ENCODE peak calls at places on chromosomes 2 and 18, in six cellular contexts. One of them, this sample, is unnamed.

GRCh38 chr2:162072181-162072702 is 1.8 kb downstream of the DPP4 start:
- ATAC-seq in HepG2: no peak
- ATAC-seq in upper lobe of left lung: no peak
- ATAC-seq in A549: no peak
- ATAC-seq in GM12878: peak; percentile 66
- ATAC-seq in K562: no peak
- ATAC-seq in this sample: no peak

GRCh38 chr18:74376523-74376922 is 60.9 kb downstream of the C18orf63 start:
- ATAC-seq in HepG2: no peak
- ATAC-seq in upper lobe of left lung: no peak
- ATAC-seq in A549: no peak
- ATAC-seq in GM12878: no peak
- ATAC-seq in K562: no peak
- ATAC-seq in this sample: no peak

GRCh38 chr18:46013484-46014189 is 46.5 kb upstream of the EPG5 start:
- ATAC-seq in HepG2: no peak
- ATAC-seq in upper lobe of left lung: no peak
- ATAC-seq in A549: no peak
- ATAC-seq in GM12878: peak; percentile 86
- ATAC-seq in K562: no peak
- ATAC-seq in this sample: no peak

GRCh38 chr2:199463708-199464613 is 6.2 kb upstream of the SATB2 start:
- ATAC-seq in HepG2: no peak
- ATAC-seq in upper lobe of left lung: no peak
- ATAC-seq in A549: no peak
- ATAC-seq in GM12878: no peak
- ATAC-seq in K562: no peak
- ATAC-seq in this sample: no peak

GRCh38 chr2:240646900-240647502 is 21.7 kb downstream of the GPR35 start:
- ATAC-seq in HepG2: no peak
- ATAC-seq in upper lobe of left lung: no peak
- ATAC-seq in A549: no peak
- ATAC-seq in GM12878: no peak
- ATAC-seq in K562: no peak
- ATAC-seq in this sample: no peak

GRCh38 chr18:37538526-37539205 is 26.9 kb downstream of the CELF4 start:
- ATAC-seq in HepG2: no peak
- ATAC-seq in upper lobe of left lung: no peak
- ATAC-seq in A549: no peak
- ATAC-seq in GM12878: no peak
- ATAC-seq in K562: no peak
- ATAC-seq in this sample: no peak

GRCh38 chr2:69034122-69034521 is 21.1 kb downstream of the ANTXR1 start:
- ATAC-seq in HepG2: no peak
- ATAC-seq in upper lobe of left lung: no peak
- ATAC-seq in A549: no peak
- ATAC-seq in GM12878: no peak
- ATAC-seq in K562: no peak
- ATAC-seq in this sample: no peak

GRCh38 chr2:161152302-161152701 is 7.9 kb upstream of the TANK start:
- ATAC-seq in HepG2: no peak
- ATAC-seq in upper lobe of left lung: no peak
- ATAC-seq in A549: no peak
- ATAC-seq in GM12878: no peak
- ATAC-seq in K562: no peak
- ATAC-seq in this sample: no peak

GRCh38 chr2:230362030-230362691 is 35.2 kb downstream of the SP140L start:
- ATAC-seq in HepG2: no peak
- ATAC-seq in upper lobe of left lung: no peak
- ATAC-seq in A549: no peak
- ATAC-seq in GM12878: no peak
- ATAC-seq in K562: no peak
- ATAC-seq in this sample: no peak

GRCh38 chr2:20551231-20551944 is 99.5 kb downstream of the HS1BP3 start:
- ATAC-seq in HepG2: no peak
- ATAC-seq in upper lobe of left lung: no peak
- ATAC-seq in A549: no peak
- ATAC-seq in GM12878: peak; percentile 24
- ATAC-seq in K562: no peak
- ATAC-seq in this sample: no peak

GRCh38 chr2:152228215-152228614 is 52.7 kb upstream of the STAM2 start:
- ATAC-seq in HepG2: no peak
- ATAC-seq in upper lobe of left lung: no peak
- ATAC-seq in A549: no peak
- ATAC-seq in GM12878: no peak
- ATAC-seq in K562: no peak
- ATAC-seq in this sample: peak; percentile 41

GRCh38 chr18:23573948-23574431 is 12.3 kb downstream of the NPC1 start:
- ATAC-seq in HepG2: no peak
- ATAC-seq in upper lobe of left lung: peak; percentile 85
- ATAC-seq in A549: peak; percentile 34
- ATAC-seq in GM12878: peak; percentile 57
- ATAC-seq in K562: peak; percentile 69
- ATAC-seq in this sample: no peak

GRCh38 chr2:105808418-105809098 is 63.8 kb downstream of the NCK2 start:
- ATAC-seq in HepG2: no peak
- ATAC-seq in upper lobe of left lung: no peak
- ATAC-seq in A549: no peak
- ATAC-seq in GM12878: no peak
- ATAC-seq in K562: no peak
- ATAC-seq in this sample: no peak

GRCh38 chr2:13414907-13415306 is 698.2 kb downstream of the TRIB2 start:
- ATAC-seq in HepG2: no peak
- ATAC-seq in upper lobe of left lung: no peak
- ATAC-seq in A549: no peak
- ATAC-seq in GM12878: no peak
- ATAC-seq in K562: no peak
- ATAC-seq in this sample: no peak

GRCh38 chr18:36625386-36625785 is 203.4 kb downstream of the TPGS2 start:
- ATAC-seq in HepG2: no peak
- ATAC-seq in upper lobe of left lung: no peak
- ATAC-seq in A549: no peak
- ATAC-seq in GM12878: no peak
- ATAC-seq in K562: no peak
- ATAC-seq in this sample: no peak

GRCh38 chr2:6794484-6794883 is 71.2 kb downstream of the CMPK2 start:
- ATAC-seq in HepG2: no peak
- ATAC-seq in upper lobe of left lung: no peak
- ATAC-seq in A549: no peak
- ATAC-seq in GM12878: no peak
- ATAC-seq in K562: no peak
- ATAC-seq in this sample: no peak

GRCh38 chr2:200741468-200742202 is 70.1 kb upstream of the BZW1 start:
- ATAC-seq in HepG2: peak; percentile 95
- ATAC-seq in upper lobe of left lung: peak; percentile 73
- ATAC-seq in A549: peak; percentile 26
- ATAC-seq in GM12878: no peak
- ATAC-seq in K562: no peak
- ATAC-seq in this sample: no peak

GRCh38 chr2:15300645-15301573 is 260.2 kb downstream of the NBAS start:
- ATAC-seq in HepG2: no peak
- ATAC-seq in upper lobe of left lung: no peak
- ATAC-seq in A549: no peak
- ATAC-seq in GM12878: no peak
- ATAC-seq in K562: no peak
- ATAC-seq in this sample: no peak

GRCh38 chr2:223043164-223043941 is 8.6 kb upstream of the KCNE4 start:
- ATAC-seq in HepG2: no peak
- ATAC-seq in upper lobe of left lung: no peak
- ATAC-seq in A549: no peak
- ATAC-seq in GM12878: no peak
- ATAC-seq in K562: peak; percentile 39
- ATAC-seq in this sample: no peak

GRCh38 chr2:223047260-223047761 is 4.7 kb upstream of the KCNE4 start:
- ATAC-seq in HepG2: no peak
- ATAC-seq in upper lobe of left lung: no peak
- ATAC-seq in A549: peak; percentile 78
- ATAC-seq in GM12878: no peak
- ATAC-seq in K562: no peak
- ATAC-seq in this sample: peak; percentile 74

GRCh38 chr2:223044092-223044836 is 7.7 kb upstream of the KCNE4 start:
- ATAC-seq in HepG2: no peak
- ATAC-seq in upper lobe of left lung: no peak
- ATAC-seq in A549: no peak
- ATAC-seq in GM12878: no peak
- ATAC-seq in K562: peak; percentile 90
- ATAC-seq in this sample: no peak

GRCh38 chr2:223046470-223047053 is 5.4 kb upstream of the KCNE4 start:
- ATAC-seq in HepG2: no peak
- ATAC-seq in upper lobe of left lung: no peak
- ATAC-seq in A549: no peak
- ATAC-seq in GM12878: no peak
- ATAC-seq in K562: no peak
- ATAC-seq in this sample: no peak

DNA sequence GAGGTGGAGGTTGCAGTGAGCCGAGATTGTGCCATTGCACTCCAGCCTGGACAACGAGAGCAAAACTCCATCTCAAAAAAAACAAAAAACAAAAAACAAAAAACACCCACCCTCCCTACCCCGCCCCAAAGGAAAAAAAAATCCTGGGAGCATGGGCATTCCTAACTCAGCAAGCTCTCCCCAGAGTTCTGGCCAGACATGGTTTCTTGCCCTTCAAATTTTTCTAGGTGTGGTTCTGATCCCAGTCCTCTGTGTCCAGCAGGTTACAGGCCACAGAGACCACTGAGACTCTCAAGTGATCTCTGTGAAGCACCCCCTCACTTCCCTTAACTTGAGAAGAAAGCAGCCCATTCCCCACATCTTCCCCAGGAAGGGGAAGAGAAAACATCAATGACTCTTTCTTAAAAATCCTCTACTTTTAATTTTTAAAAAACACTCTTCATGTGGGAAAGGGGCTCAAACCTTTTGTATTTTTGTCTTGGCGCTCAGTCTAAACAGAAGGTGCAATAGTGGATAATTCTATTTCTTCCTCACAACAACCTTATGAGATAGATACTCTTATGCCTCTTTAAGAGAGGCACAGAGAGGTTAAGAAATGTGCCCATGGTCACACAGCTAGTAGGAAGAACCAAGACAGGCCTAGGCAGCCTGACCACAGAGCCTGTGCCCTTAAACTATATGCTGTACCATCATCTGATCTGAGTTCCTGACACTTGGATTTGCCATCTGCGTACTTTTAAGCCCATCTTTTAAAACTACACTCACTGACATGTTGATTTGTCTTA is 6.9 kb upstream of the KCNE4 start:
- ATAC-seq in HepG2: no peak
- ATAC-seq in upper lobe of left lung: no peak
- ATAC-seq in A549: no peak
- ATAC-seq in GM12878: no peak
- ATAC-seq in K562: no peak
- ATAC-seq in this sample: no peak
- TF ChIP-seq POLR2A in HepG2: no peak
- TF ChIP-seq POLR2A in upper lobe of left lung: no peak
- TF ChIP-seq POLR2A in A549: no peak
- TF ChIP-seq POLR2A in GM12878: no peak
- TF ChIP-seq POLR2A in K562: no peak
- TF ChIP-seq POLR2A in this sample: no peak

DNA sequence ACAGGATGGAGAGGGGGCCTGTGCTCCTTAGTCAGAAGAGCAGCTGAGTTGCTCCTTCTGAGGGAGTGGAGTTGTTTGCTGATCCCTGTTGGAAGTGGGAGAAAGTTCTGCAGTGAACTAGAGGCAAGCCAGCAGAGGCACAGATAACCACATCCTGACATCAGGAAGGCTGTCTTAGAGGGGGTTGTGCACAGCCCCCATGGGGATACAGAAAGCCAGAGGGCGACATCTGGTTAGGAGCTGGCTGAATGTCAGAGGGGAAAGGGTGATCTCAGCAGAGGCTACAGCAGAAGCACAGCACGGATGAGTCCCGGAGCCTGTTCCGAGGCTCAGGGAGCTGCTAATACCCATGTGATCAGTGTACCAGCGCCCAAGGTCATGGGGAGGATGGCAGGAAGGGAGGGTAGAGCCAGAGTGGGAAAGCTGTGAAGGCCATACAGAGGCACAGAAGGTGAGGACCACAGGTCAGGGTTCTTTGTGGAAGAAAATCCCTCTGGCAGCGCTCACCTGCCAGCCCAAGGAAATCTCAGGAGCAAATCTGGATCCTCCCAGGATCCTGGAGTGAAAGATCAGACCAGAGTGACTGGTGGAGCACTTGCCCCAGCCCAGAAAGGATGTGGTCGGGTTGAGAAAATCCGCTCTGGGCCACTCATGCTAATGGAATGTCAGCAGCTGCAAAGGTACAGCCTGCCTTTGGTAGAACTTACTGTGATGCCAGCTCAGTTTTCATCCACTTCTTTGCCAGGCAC is 111.8 kb downstream of the STPG4 start:
- ATAC-seq in HepG2: peak; percentile 79
- ATAC-seq in upper lobe of left lung: peak; percentile 76
- ATAC-seq in A549: peak; percentile 88
- ATAC-seq in GM12878: no peak
- ATAC-seq in K562: no peak
- ATAC-seq in this sample: peak; percentile 83
- TF ChIP-seq EP300 in HepG2: no peak
- TF ChIP-seq EP300 in upper lobe of left lung: no peak
- TF ChIP-seq EP300 in A549: no peak
- TF ChIP-seq EP300 in GM12878: no peak
- TF ChIP-seq EP300 in K562: no peak
- TF ChIP-seq EP300 in this sample: no peak

DNA sequence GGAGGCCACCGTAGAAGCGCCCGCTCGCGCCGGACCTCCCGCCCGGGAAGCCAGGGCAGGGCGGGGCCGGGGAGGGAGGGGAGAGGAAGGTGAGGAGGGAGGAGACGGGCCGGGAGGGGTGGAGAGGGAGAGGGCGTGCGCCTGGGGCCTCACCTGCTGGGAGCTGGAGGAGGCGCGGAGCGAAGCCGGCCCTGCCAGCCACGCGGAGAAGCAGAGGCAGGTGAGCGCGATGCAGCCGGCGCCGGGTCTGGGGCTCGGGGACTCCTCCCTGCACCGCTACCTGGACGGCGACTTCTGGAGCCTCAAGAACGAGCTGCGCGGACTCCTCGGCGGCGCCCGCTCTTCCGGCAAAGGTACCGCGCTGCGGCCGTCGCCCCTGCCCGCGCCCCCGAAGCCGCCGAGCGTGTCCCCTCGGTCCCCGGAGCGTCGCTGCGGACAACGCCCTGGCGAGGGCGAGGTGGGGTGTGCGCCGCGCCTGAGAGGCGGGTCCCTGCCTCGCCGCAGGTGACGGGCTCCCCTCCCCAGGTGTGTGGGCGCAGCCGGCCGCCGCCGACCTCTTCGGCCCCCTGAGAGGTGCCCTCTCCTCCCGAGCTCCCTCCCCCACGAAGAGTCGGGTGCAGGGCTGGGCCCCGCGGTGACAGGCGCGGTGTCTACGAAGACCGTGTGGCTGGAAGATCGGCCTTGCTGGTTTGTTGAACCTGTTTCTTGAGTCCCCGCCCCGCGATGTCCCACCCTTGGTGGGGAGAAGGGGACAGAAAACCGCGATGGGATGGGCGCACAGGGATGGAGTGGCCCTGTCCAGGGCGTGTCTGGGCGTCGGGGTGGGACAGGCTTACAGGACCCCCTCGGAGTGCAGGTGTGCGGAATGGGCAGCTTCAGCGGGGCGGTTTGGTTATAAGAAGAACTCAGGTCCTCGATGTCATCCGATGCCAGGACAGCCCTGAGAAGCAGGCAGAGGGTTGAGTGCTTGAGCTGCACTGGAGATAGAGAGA is at the start of gene ACOXL:
- ATAC-seq in HepG2: peak; percentile 66
- ATAC-seq in upper lobe of left lung: peak; percentile 93
- ATAC-seq in A549: no peak
- ATAC-seq in GM12878: peak; percentile 56
- ATAC-seq in K562: peak; percentile 73
- ATAC-seq in this sample: no peak
- TF ChIP-seq POLR2A in HepG2: no peak
- TF ChIP-seq POLR2A in upper lobe of left lung: no peak
- TF ChIP-seq POLR2A in A549: no peak
- TF ChIP-seq POLR2A in GM12878: no peak
- TF ChIP-seq POLR2A in K562: no peak
- TF ChIP-seq POLR2A in this sample: no peak

GRCh38 chr18:75869197-75869596 is 441.7 kb upstream of the SMIM21 start:
- ATAC-seq in HepG2: no peak
- ATAC-seq in upper lobe of left lung: no peak
- ATAC-seq in A549: no peak
- ATAC-seq in GM12878: no peak
- ATAC-seq in K562: no peak
- ATAC-seq in this sample: peak; percentile 63
- TF ChIP-seq EP300 in HepG2: no peak
- TF ChIP-seq EP300 in upper lobe of left lung: no peak
- TF ChIP-seq EP300 in A549: no peak
- TF ChIP-seq EP300 in GM12878: no peak
- TF ChIP-seq EP300 in K562: no peak
- TF ChIP-seq EP300 in this sample: no peak

This sample was measured in gastroesophageal sphincter.